ENCODE peak calls at places on chromosome X, in eight cellular contexts. One of them, this sample, is unnamed.

GRCh38 chrX:65451663-65452062 is 82.9 kb downstream of the LAS1L start:
- DNase-seq in endothelial cell of umbilical vein: peak; percentile 19
- DNase-seq in GM23338: peak; percentile 56
- DNase-seq in Peyer's patch: no peak
- DNase-seq in kidney epithelial cell: no peak
- DNase-seq in A549: no peak
- DNase-seq in pancreas: no peak
- DNase-seq in brain microvascular endothelial cell: peak; percentile 48
- DNase-seq in this sample: peak; percentile 51

GRCh38 chrX:44842555-44843317 is 1.1 kb upstream of the DUSP21 start:
- DNase-seq in endothelial cell of umbilical vein: no peak
- DNase-seq in GM23338: no peak
- DNase-seq in Peyer's patch: no peak
- DNase-seq in kidney epithelial cell: no peak
- DNase-seq in A549: no peak
- DNase-seq in pancreas: no peak
- DNase-seq in brain microvascular endothelial cell: no peak
- DNase-seq in this sample: no peak

GRCh38 chrX:29911673-29912072 is 303.7 kb upstream of the MAGEB2 start:
- DNase-seq in endothelial cell of umbilical vein: no peak
- DNase-seq in GM23338: no peak
- DNase-seq in Peyer's patch: no peak
- DNase-seq in kidney epithelial cell: no peak
- DNase-seq in A549: no peak
- DNase-seq in pancreas: no peak
- DNase-seq in brain microvascular endothelial cell: no peak
- DNase-seq in this sample: no peak

GRCh38 chrX:24178441-24178840 is 28.9 kb downstream of the ZFX start:
- DNase-seq in endothelial cell of umbilical vein: no peak
- DNase-seq in GM23338: no peak
- DNase-seq in Peyer's patch: no peak
- DNase-seq in kidney epithelial cell: no peak
- DNase-seq in A549: no peak
- DNase-seq in pancreas: no peak
- DNase-seq in brain microvascular endothelial cell: no peak
- DNase-seq in this sample: no peak

GRCh38 chrX:143998261-143998660 is 114.4 kb downstream of the UBE2NL start:
- DNase-seq in endothelial cell of umbilical vein: no peak
- DNase-seq in GM23338: no peak
- DNase-seq in Peyer's patch: no peak
- DNase-seq in kidney epithelial cell: no peak
- DNase-seq in A549: no peak
- DNase-seq in pancreas: no peak
- DNase-seq in brain microvascular endothelial cell: no peak
- DNase-seq in this sample: no peak

GRCh38 chrX:112841114-112841819 is 636 bp upstream of the AMOT start:
- DNase-seq in endothelial cell of umbilical vein: peak; percentile 81
- DNase-seq in GM23338: peak; percentile 86
- DNase-seq in Peyer's patch: peak; percentile 92
- DNase-seq in kidney epithelial cell: no peak
- DNase-seq in A549: peak; percentile 74
- DNase-seq in pancreas: peak; percentile 81
- DNase-seq in brain microvascular endothelial cell: peak; percentile 72
- DNase-seq in this sample: peak; percentile 75

GRCh38 chrX:125266153-125266660 is 53.5 kb upstream of the TEX13C start:
- DNase-seq in endothelial cell of umbilical vein: no peak
- DNase-seq in GM23338: peak; percentile 2
- DNase-seq in Peyer's patch: no peak
- DNase-seq in kidney epithelial cell: no peak
- DNase-seq in A549: no peak
- DNase-seq in pancreas: no peak
- DNase-seq in brain microvascular endothelial cell: no peak
- DNase-seq in this sample: no peak

GRCh38 chrX:95383778-95384177 is 1300.9 kb upstream of the DIAPH2 start:
- DNase-seq in endothelial cell of umbilical vein: no peak
- DNase-seq in GM23338: no peak
- DNase-seq in Peyer's patch: no peak
- DNase-seq in kidney epithelial cell: no peak
- DNase-seq in A549: no peak
- DNase-seq in pancreas: no peak
- DNase-seq in brain microvascular endothelial cell: no peak
- DNase-seq in this sample: no peak

GRCh38 chrX:16786791-16787735 is 797 bp downstream of the TXLNG start:
- DNase-seq in endothelial cell of umbilical vein: no peak
- DNase-seq in GM23338: peak; percentile 33
- DNase-seq in Peyer's patch: peak; percentile 61
- DNase-seq in kidney epithelial cell: no peak
- DNase-seq in A549: no peak
- DNase-seq in pancreas: peak; percentile 56
- DNase-seq in brain microvascular endothelial cell: no peak
- DNase-seq in this sample: no peak

GRCh38 chrX:26613951-26614350 is 398.0 kb downstream of the MAGEB5 start:
- DNase-seq in endothelial cell of umbilical vein: no peak
- DNase-seq in GM23338: no peak
- DNase-seq in Peyer's patch: no peak
- DNase-seq in kidney epithelial cell: no peak
- DNase-seq in A549: no peak
- DNase-seq in pancreas: no peak
- DNase-seq in brain microvascular endothelial cell: peak; percentile 25
- DNase-seq in this sample: peak; percentile 50

GRCh38 chrX:109294097-109294815 is 187.6 kb downstream of the GUCY2F start:
- DNase-seq in endothelial cell of umbilical vein: no peak
- DNase-seq in GM23338: no peak
- DNase-seq in Peyer's patch: no peak
- DNase-seq in kidney epithelial cell: no peak
- DNase-seq in A549: no peak
- DNase-seq in pancreas: no peak
- DNase-seq in brain microvascular endothelial cell: peak; percentile 38
- DNase-seq in this sample: peak; percentile 51

GRCh38 chrX:136708348-136708747 is 60.4 kb downstream of the CD40LG start:
- DNase-seq in endothelial cell of umbilical vein: peak; percentile 4
- DNase-seq in GM23338: no peak
- DNase-seq in Peyer's patch: no peak
- DNase-seq in kidney epithelial cell: no peak
- DNase-seq in A549: peak; percentile 6
- DNase-seq in pancreas: no peak
- DNase-seq in brain microvascular endothelial cell: no peak
- DNase-seq in this sample: peak; percentile 15

GRCh38 chrX:27380163-27380845 is 82.8 kb downstream of the PPP4R3C start:
- DNase-seq in endothelial cell of umbilical vein: no peak
- DNase-seq in GM23338: no peak
- DNase-seq in Peyer's patch: no peak
- DNase-seq in kidney epithelial cell: no peak
- DNase-seq in A549: no peak
- DNase-seq in pancreas: no peak
- DNase-seq in brain microvascular endothelial cell: no peak
- DNase-seq in this sample: no peak

GRCh38 chrX:633043-633654 is 2.6 kb downstream of the SHOX start:
- DNase-seq in endothelial cell of umbilical vein: no peak
- DNase-seq in GM23338: no peak
- DNase-seq in Peyer's patch: no peak
- DNase-seq in kidney epithelial cell: no peak
- DNase-seq in A549: no peak
- DNase-seq in pancreas: no peak
- DNase-seq in brain microvascular endothelial cell: no peak
- DNase-seq in this sample: no peak

DNA sequence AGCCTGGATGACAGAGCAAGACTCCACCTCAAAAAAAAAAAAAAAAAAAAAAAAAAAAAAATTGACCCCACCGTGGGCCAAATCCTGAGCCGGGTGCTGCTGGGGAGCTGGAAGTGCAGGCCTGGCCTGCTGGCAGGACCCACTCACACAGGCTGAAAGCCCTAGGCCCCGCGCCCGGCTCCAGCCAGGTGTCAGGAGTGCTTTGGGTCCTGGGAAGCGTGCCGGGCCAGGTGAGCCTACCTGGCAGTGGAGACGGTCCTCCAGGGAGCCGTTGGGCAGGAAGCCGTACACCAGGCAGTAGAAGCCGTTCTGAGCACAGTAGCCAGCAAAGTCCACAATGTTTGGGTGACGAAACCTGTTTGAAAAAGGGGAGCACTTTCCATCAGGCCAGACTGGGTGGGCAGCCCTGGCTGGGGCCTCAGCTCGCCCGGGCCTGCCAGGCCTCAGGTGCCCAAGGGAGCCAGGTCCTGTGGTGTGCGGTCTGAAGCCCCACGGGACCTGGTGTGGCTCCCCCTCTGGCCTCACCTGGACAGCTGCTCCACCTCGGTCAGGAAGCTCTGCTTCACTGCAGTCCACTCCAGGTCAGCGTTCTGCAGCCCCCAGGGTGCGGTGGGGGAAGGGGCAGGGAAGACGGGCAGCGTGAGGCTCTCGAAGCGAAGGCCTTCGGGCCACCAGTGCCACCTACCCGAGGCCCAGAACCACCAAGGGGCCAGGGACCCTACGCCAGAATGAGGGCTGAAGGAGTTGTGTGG is 1.8 kb downstream of the IRAK1 start:
- DNase-seq in endothelial cell of umbilical vein: no peak
- DNase-seq in GM23338: no peak
- DNase-seq in Peyer's patch: no peak
- DNase-seq in kidney epithelial cell: no peak
- DNase-seq in A549: no peak
- DNase-seq in pancreas: no peak
- DNase-seq in brain microvascular endothelial cell: no peak
- DNase-seq in this sample: no peak
- H3K4me3 ChIP-seq in endothelial cell of umbilical vein: no peak overlapping the region
- H3K4me3 ChIP-seq in GM23338: no peak overlapping the region
- H3K4me3 ChIP-seq in Peyer's patch: peak overlapping the region; percentile 64
- H3K4me3 ChIP-seq in kidney epithelial cell: no peak overlapping the region
- H3K4me3 ChIP-seq in A549: peak overlapping the region; percentile 63
- H3K4me3 ChIP-seq in pancreas: no peak overlapping the region
- H3K4me3 ChIP-seq in brain microvascular endothelial cell: peak overlapping the region; percentile 60
- H3K4me3 ChIP-seq in this sample: peak overlapping the region; percentile 61

DNA sequence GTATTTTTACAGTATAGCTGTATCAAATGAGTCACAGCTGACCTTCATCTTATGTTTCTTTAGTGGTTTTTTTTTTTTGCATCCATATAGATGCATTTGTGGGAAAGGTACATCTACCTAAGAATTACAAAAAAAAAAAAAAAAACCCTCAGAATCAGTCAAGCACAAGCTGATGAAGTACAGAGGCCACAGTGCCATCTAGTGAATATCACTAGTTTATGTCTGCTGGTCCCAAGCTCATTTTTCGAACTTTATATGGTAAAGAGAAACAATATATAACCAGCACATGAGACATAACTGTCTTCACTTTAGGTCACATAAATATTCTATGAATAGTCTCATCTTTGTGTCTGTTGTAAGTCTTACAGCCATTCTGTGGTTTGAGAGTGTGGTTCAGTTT is 220.1 kb downstream of the DLG3 start:
- DNase-seq in endothelial cell of umbilical vein: peak; percentile 13
- DNase-seq in GM23338: peak; percentile 51
- DNase-seq in Peyer's patch: no peak
- DNase-seq in kidney epithelial cell: peak; percentile 4
- DNase-seq in A549: peak; percentile 6
- DNase-seq in pancreas: no peak
- DNase-seq in brain microvascular endothelial cell: peak; percentile 1
- DNase-seq in this sample: peak; percentile 45
- TF ChIP-seq CTCF in endothelial cell of umbilical vein: no peak
- TF ChIP-seq CTCF in GM23338: peak; percentile 43
- TF ChIP-seq CTCF in Peyer's patch: no peak
- TF ChIP-seq CTCF in kidney epithelial cell: peak; percentile 37
- TF ChIP-seq CTCF in A549: peak; percentile 59
- TF ChIP-seq CTCF in pancreas: no peak
- TF ChIP-seq CTCF in brain microvascular endothelial cell: peak; percentile 39
- TF ChIP-seq CTCF in this sample: peak; percentile 22

DNA sequence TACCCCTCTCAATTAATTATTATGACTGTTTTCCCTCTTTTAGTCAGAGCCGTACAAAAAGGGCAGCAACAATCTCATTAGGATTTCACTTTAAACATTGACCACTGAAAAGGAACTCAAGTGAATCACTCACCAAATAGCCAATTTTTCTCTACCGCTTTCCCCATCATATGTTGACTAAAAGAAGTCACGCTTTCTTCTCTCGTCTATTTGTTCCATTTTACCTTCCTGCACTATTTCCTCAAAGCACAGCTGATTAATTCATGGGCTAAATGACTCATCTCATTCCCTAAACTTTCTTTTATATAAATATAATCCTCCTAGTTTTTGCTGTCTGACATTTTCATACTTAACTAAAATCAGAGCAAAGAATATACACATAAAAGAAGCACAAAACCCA is 8.2 kb downstream of the MID1 start:
- DNase-seq in endothelial cell of umbilical vein: peak; percentile 82
- DNase-seq in GM23338: no peak
- DNase-seq in Peyer's patch: no peak
- DNase-seq in kidney epithelial cell: no peak
- DNase-seq in A549: no peak
- DNase-seq in pancreas: no peak
- DNase-seq in brain microvascular endothelial cell: no peak
- DNase-seq in this sample: peak; percentile 74
- H3K4me3 ChIP-seq in endothelial cell of umbilical vein: peak overlapping the region; percentile 26
- H3K4me3 ChIP-seq in GM23338: no peak overlapping the region
- H3K4me3 ChIP-seq in Peyer's patch: no peak overlapping the region
- H3K4me3 ChIP-seq in kidney epithelial cell: no peak overlapping the region
- H3K4me3 ChIP-seq in A549: peak overlapping the region; percentile 32
- H3K4me3 ChIP-seq in pancreas: no peak overlapping the region
- H3K4me3 ChIP-seq in brain microvascular endothelial cell: no peak overlapping the region
- H3K4me3 ChIP-seq in this sample: no peak overlapping the region

GRCh38 chrX:51395474-51395806 is 62.8 kb downstream of the NUDT10 start:
- DNase-seq in endothelial cell of umbilical vein: no peak
- DNase-seq in GM23338: no peak
- DNase-seq in Peyer's patch: no peak
- DNase-seq in kidney epithelial cell: no peak
- DNase-seq in A549: no peak
- DNase-seq in pancreas: no peak
- DNase-seq in brain microvascular endothelial cell: no peak
- DNase-seq in this sample: no peak

GRCh38 chrX:51395807-51396728 is 63.4 kb downstream of the NUDT10 start:
- DNase-seq in endothelial cell of umbilical vein: no peak
- DNase-seq in GM23338: peak; percentile 73
- DNase-seq in Peyer's patch: peak; percentile 70
- DNase-seq in kidney epithelial cell: no peak
- DNase-seq in A549: no peak
- DNase-seq in pancreas: peak; percentile 48
- DNase-seq in brain microvascular endothelial cell: no peak
- DNase-seq in this sample: no peak
- TF ChIP-seq CTCF in endothelial cell of umbilical vein: no peak
- TF ChIP-seq CTCF in GM23338: no peak
- TF ChIP-seq CTCF in Peyer's patch: no peak
- TF ChIP-seq CTCF in kidney epithelial cell: no peak
- TF ChIP-seq CTCF in A549: no peak
- TF ChIP-seq CTCF in pancreas: no peak
- TF ChIP-seq CTCF in brain microvascular endothelial cell: peak; percentile 24
- TF ChIP-seq CTCF in this sample: no peak